ENCODE peak calls at places on chromosomes 7 and 10, in six cellular contexts. I, F, R, H, S and A are unnamed samples.

GRCh38 chr7:44281811-44282600 is 43.4 kb downstream of the CAMK2B start:
- DNase-seq in S (no peak), F (no peak), R (no peak), H (no peak), I (no peak), A (no peak)

GRCh38 chr10:6567203-6567703 is 12.8 kb downstream of the PRKCQ start:
- DNase-seq in H (no peak), R (no peak), F (no peak), S (no peak), I (no peak), A (no peak)

GRCh38 chr7:93890041-93890463 is 501 bp downstream of the TFPI2 start:
- DNase-seq in S (no peak), I (no peak), R (no peak), F (no peak), H (no peak), A (no peak)

GRCh38 chr7:129665013-129665401 is 53.5 kb downstream of the NRF1 start:
- DNase-seq in I (peak; percentile 98), H (no peak), F (no peak), S (peak; percentile 96), R (no peak), A (no peak)

GRCh38 chr10:132096223-132096622 is 30.5 kb downstream of the JAKMIP3 start:
- DNase-seq in R (no peak), I (peak; percentile 82), H (no peak), F (no peak), S (peak; percentile 83), A (no peak)

GRCh38 chr7:151993977-151994676 is 31.3 kb upstream of the GALNT11 start:
- DNase-seq in H (no peak), F (peak; percentile 7), S (peak; percentile 45), I (no peak), R (no peak), A (no peak)

GRCh38 chr7:87766827-87767226 is 109.3 kb downstream of the SLC25A40 start:
- DNase-seq in I (no peak), R (no peak), H (no peak), S (no peak), F (no peak), A (no peak)

GRCh38 chr10:90313548-90314325 is 544.1 kb downstream of the HTR7 start:
- DNase-seq in H (no peak), F (no peak), I (no peak), S (no peak), R (no peak), A (no peak)

GRCh38 chr10:74967850-74968620 is 141.6 kb downstream of the KAT6B start:
- DNase-seq in H (no peak), I (no peak), F (no peak), R (no peak), S (peak; percentile 49), A (no peak)

GRCh38 chr10:96339383-96339782 is 19.4 kb downstream of the OPALIN start:
- DNase-seq in H (no peak), R (no peak), F (no peak), S (no peak), I (no peak), A (no peak)

GRCh38 chr7:1715671-1716074 is 45.6 kb downstream of the ELFN1 start:
- DNase-seq in I (no peak), F (no peak), H (no peak), S (no peak), R (no peak), A (no peak)

GRCh38 chr7:96973986-96974385 is 31.4 kb upstream of the DLX6 start:
- DNase-seq in H (no peak), R (no peak), I (peak; percentile 36), F (no peak), S (no peak), A (no peak)

GRCh38 chr7:116354171-116354545 is 143.8 kb downstream of the TES start:
- DNase-seq in H (no peak), I (peak; percentile 20), S (peak; percentile 61), F (no peak), R (no peak), A (no peak)

GRCh38 chr7:92072708-92073107 is 61.6 kb downstream of the CYP51A1 start:
- DNase-seq in H (no peak), S (no peak), I (no peak), R (no peak), F (no peak), A (no peak)

GRCh38 chr7:99133766-99134564 is 9.9 kb downstream of the SMURF1 start:
- DNase-seq in F (no peak), S (peak; percentile 44), I (no peak), R (no peak), H (no peak), A (no peak)

GRCh38 chr7:156308976-156309620 is 331.5 kb upstream of the RNF32 start:
- DNase-seq in I (no peak), R (no peak), H (no peak), S (no peak), F (no peak), A (no peak)

GRCh38 chr10:31587691-31588090 is 268.7 kb downstream of the ZEB1 start:
- DNase-seq in R (no peak), H (no peak), F (no peak), S (no peak), I (no peak), A (no peak)

GRCh38 chr7:25353191-25353590 is 124.9 kb upstream of the NPVF start:
- DNase-seq in F (no peak), I (no peak), R (no peak), S (peak; percentile 13), H (no peak), A (no peak)